ENCODE peak calls at places on chromosome 9, in five cellular contexts. One of them, this sample, is unnamed.

GRCh38 chr9:81070689-81071088 is 618.7 kb downstream of the TLE1 start:
- DNase-seq in H1: no peak
- DNase-seq in K562: no peak
- DNase-seq in GM23338: no peak
- DNase-seq in GM12878: no peak
- DNase-seq in this sample: no peak

GRCh38 chr9:129551393-129551973 is 69.4 kb downstream of the C9orf50 start:
- DNase-seq in H1: no peak
- DNase-seq in K562: no peak
- DNase-seq in GM23338: no peak
- DNase-seq in GM12878: no peak
- DNase-seq in this sample: no peak

GRCh38 chr9:129669141-129669718 is 3.8 kb downstream of the PRRX2 start:
- DNase-seq in H1: no peak
- DNase-seq in K562: no peak
- DNase-seq in GM23338: no peak
- DNase-seq in GM12878: no peak
- DNase-seq in this sample: no peak

GRCh38 chr9:130682490-130683121 is 11.0 kb upstream of the EXOSC2 start:
- DNase-seq in H1: peak; percentile 88
- DNase-seq in K562: peak; percentile 78
- DNase-seq in GM23338: peak; percentile 92
- DNase-seq in GM12878: no peak
- DNase-seq in this sample: peak; percentile 62

GRCh38 chr9:98465799-98466198 is 210.3 kb upstream of the TBC1D2 start:
- DNase-seq in H1: no peak
- DNase-seq in K562: no peak
- DNase-seq in GM23338: peak; percentile 25
- DNase-seq in GM12878: no peak
- DNase-seq in this sample: no peak

GRCh38 chr9:123102380-123103113 is 69.1 kb downstream of the GPR21 start:
- DNase-seq in H1: no peak
- DNase-seq in K562: no peak
- DNase-seq in GM23338: peak; percentile 70
- DNase-seq in GM12878: no peak
- DNase-seq in this sample: no peak

GRCh38 chr9:115494958-115495690 is 377.2 kb upstream of the TNC start:
- DNase-seq in H1: no peak
- DNase-seq in K562: no peak
- DNase-seq in GM23338: no peak
- DNase-seq in GM12878: no peak
- DNase-seq in this sample: peak; percentile 85

GRCh38 chr9:101274971-101275670 is 109.7 kb downstream of the BAAT start:
- DNase-seq in H1: no peak
- DNase-seq in K562: no peak
- DNase-seq in GM23338: no peak
- DNase-seq in GM12878: no peak
- DNase-seq in this sample: no peak

GRCh38 chr9:129412814-129413536 is 207.9 kb downstream of the C9orf50 start:
- DNase-seq in H1: no peak
- DNase-seq in K562: peak; percentile 66
- DNase-seq in GM23338: peak; percentile 52
- DNase-seq in GM12878: no peak
- DNase-seq in this sample: no peak

GRCh38 chr9:27954858-27955257 is 381.6 kb upstream of the C9orf72 start:
- DNase-seq in H1: no peak
- DNase-seq in K562: no peak
- DNase-seq in GM23338: no peak
- DNase-seq in GM12878: no peak
- DNase-seq in this sample: no peak

GRCh38 chr9:129172816-129173215 is 5.2 kb downstream of the IER5L start:
- DNase-seq in H1: no peak
- DNase-seq in K562: no peak
- DNase-seq in GM23338: no peak
- DNase-seq in GM12878: no peak
- DNase-seq in this sample: no peak

GRCh38 chr9:38068616-38068865 is 486 bp downstream of the SHB start:
- DNase-seq in H1: no peak
- DNase-seq in K562: peak; percentile 78
- DNase-seq in GM23338: peak; percentile 51
- DNase-seq in GM12878: no peak
- DNase-seq in this sample: no peak

DNA sequence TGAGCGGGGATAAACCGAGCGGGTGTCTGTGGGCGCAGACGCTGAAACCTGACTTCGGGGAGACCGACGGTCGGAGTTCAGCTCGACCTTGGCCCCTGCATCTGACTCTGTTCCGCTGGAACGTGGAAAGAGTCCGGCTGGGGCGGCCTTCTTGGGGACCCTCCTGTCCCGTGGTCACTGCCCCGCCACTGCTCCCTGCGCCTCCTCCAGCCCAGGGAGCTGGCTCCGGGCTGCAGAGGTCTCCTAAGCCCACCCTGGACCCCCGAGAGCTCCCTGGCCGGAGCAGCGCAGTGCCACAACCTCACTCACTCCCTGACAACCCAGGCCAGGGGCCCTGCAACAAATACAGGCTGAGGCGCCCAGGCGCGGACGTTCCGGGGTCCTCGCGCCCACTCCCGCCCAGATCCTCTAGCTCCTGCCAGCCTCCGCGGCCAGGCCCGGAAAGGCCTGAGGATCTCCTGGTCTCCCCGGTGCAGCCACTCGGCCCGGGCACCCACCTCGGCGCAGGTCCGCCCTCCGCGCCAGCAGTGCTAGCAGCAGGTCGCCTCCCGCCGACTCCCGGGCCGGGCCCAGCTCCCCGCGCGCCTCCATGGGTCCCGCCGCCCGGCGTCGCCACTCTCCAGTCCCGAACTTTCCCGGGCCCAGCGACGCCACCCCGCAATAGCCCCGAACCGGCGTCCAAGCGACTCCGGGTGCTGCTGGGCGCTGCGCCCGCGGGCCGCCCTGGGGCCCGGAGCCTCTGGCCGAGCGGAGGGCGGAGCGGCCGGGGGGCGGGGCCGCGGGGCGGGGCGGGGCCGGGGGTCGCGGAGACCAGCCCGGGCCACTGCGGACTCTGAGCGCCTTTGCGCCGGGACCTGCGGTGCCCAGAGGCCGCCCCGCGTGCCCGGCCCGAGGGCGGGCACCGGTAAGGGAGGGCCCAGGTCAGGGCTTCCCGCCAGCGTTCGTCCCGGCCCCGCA is 2.2 kb downstream of the LHX3 start:
- DNase-seq in H1: no peak
- DNase-seq in K562: no peak
- DNase-seq in GM23338: peak; percentile 35
- DNase-seq in GM12878: no peak
- DNase-seq in this sample: no peak
- TF ChIP-seq EZH2 in H1: no peak
- TF ChIP-seq EZH2 in K562: no peak
- TF ChIP-seq EZH2 in GM23338: no peak
- TF ChIP-seq EZH2 in GM12878: no peak
- TF ChIP-seq EZH2 in this sample: no peak

GRCh38 chr9:83472764-83473163 is 65.4 kb downstream of the FRMD3 start:
- DNase-seq in H1: no peak
- DNase-seq in K562: no peak
- DNase-seq in GM23338: no peak
- DNase-seq in GM12878: no peak
- DNase-seq in this sample: no peak

GRCh38 chr9:83473488-83473971 is 64.7 kb downstream of the FRMD3 start:
- DNase-seq in H1: no peak
- DNase-seq in K562: no peak
- DNase-seq in GM23338: no peak
- DNase-seq in GM12878: peak; percentile 28
- DNase-seq in this sample: no peak

GRCh38 chr9:83474631-83475030 is 63.6 kb downstream of the FRMD3 start:
- DNase-seq in H1: no peak
- DNase-seq in K562: no peak
- DNase-seq in GM23338: no peak
- DNase-seq in GM12878: no peak
- DNase-seq in this sample: no peak

GRCh38 chr9:83471223-83471622 is 67.0 kb downstream of the FRMD3 start:
- DNase-seq in H1: no peak
- DNase-seq in K562: no peak
- DNase-seq in GM23338: no peak
- DNase-seq in GM12878: no peak
- DNase-seq in this sample: no peak

GRCh38 chr9:83472221-83472665 is 66.0 kb downstream of the FRMD3 start:
- DNase-seq in H1: no peak
- DNase-seq in K562: no peak
- DNase-seq in GM23338: no peak
- DNase-seq in GM12878: no peak
- DNase-seq in this sample: peak; percentile 95
- TF ChIP-seq CREB1 in H1: no peak
- TF ChIP-seq CREB1 in K562: no peak
- TF ChIP-seq CREB1 in GM23338: no peak
- TF ChIP-seq CREB1 in GM12878: no peak
- TF ChIP-seq CREB1 in this sample: peak; percentile 53

GRCh38 chr9:131788851-131789250 is 49.0 kb upstream of the RAPGEF1 start:
- DNase-seq in H1: no peak
- DNase-seq in K562: no peak
- DNase-seq in GM23338: no peak
- DNase-seq in GM12878: no peak
- DNase-seq in this sample: no peak

GRCh38 chr9:131784882-131785281 is 45.0 kb upstream of the RAPGEF1 start:
- DNase-seq in H1: no peak
- DNase-seq in K562: no peak
- DNase-seq in GM23338: no peak
- DNase-seq in GM12878: no peak
- DNase-seq in this sample: no peak

GRCh38 chr9:131791532-131792254 is 51.8 kb upstream of the RAPGEF1 start:
- DNase-seq in H1: no peak
- DNase-seq in K562: no peak
- DNase-seq in GM23338: no peak
- DNase-seq in GM12878: no peak
- DNase-seq in this sample: no peak

DNA sequence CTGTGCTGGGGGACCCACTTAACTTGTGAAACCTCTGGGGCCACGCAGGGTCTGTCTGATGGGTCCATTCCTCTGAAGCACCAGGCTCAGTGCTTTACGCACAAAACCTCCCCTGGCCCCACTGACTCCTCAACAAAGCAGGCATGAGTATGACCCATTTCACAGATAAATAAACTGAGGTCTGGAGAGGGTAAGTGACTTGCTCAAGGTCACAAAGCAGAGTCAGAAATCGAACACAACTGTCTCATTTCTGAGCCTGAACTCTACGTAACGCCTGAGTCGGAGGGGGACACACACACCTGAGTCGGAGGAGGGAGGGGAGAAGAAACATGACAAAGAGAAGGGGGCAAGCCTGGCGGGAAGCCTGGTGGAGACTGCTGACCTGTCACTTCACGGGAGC is 48.0 kb upstream of the RAPGEF1 start:
- DNase-seq in H1: no peak
- DNase-seq in K562: no peak
- DNase-seq in GM23338: no peak
- DNase-seq in GM12878: no peak
- DNase-seq in this sample: no peak
- TF ChIP-seq EZH2 in H1: no peak
- TF ChIP-seq EZH2 in K562: no peak
- TF ChIP-seq EZH2 in GM23338: no peak
- TF ChIP-seq EZH2 in GM12878: no peak
- TF ChIP-seq EZH2 in this sample: no peak

GRCh38 chr9:112224401-112225289 is 49.5 kb upstream of the SUSD1 start:
- DNase-seq in H1: no peak
- DNase-seq in K562: peak; percentile 86
- DNase-seq in GM23338: no peak
- DNase-seq in GM12878: no peak
- DNase-seq in this sample: no peak

GRCh38 chr9:112226091-112226490 is 51.0 kb upstream of the SUSD1 start:
- DNase-seq in H1: no peak
- DNase-seq in K562: no peak
- DNase-seq in GM23338: no peak
- DNase-seq in GM12878: no peak
- DNase-seq in this sample: no peak
- TF ChIP-seq CREB1 in H1: no peak
- TF ChIP-seq CREB1 in K562: no peak
- TF ChIP-seq CREB1 in GM23338: no peak
- TF ChIP-seq CREB1 in GM12878: no peak
- TF ChIP-seq CREB1 in this sample: no peak

This sample was measured in HepG2.